ENCODE peak calls at places on chromosome 9, in seven cellular contexts. L is trophoblast cell; P is stimulated activated CD4-positive, alpha-beta T cell treated with anti-CD3 and anti-CD28 coated beads, Interleukin-2, amount 100 ng/mL, for 48 hours; K is SK-N-DZ; C is naive thymus-derived CD8-positive, alpha-beta T cell; X is progenitor cell of endocrine pancreas; A is NCI-H1092 treated with DMSO at 0.1 percent for 48 hours. Y is an unnamed sample.

GRCh38 chr9:37617161-37617560 is 24.8 kb upstream of the TOMM5 start:
- DNase-seq in L (no peak), P (no peak), K (no peak), C (no peak), X (no peak), A (no peak), Y (no peak)

GRCh38 chr9:36738318-36738975 is 165.8 kb downstream of the MELK start:
- DNase-seq in L (no peak), P (no peak), K (no peak), C (no peak), X (no peak), A (no peak), Y (no peak)

GRCh38 chr9:73613092-73613701 is 461.5 kb downstream of the ANXA1 start:
- DNase-seq in L (peak), P (no peak), K (no peak), C (no peak), X (no peak), A (no peak), Y (no peak)

GRCh38 chr9:136584401-136585328 is 38.8 kb upstream of the NOTCH1 start:
- DNase-seq in L (no peak), P (no peak), K (no peak), C (no peak), X (no peak), A (no peak), Y (no peak)

GRCh38 chr9:105127863-105128220 is 116.6 kb upstream of the SLC44A1 start:
- DNase-seq in L (peak), P (peak), K (no peak), C (peak), X (no peak), A (no peak), Y (peak)

GRCh38 chr9:98207606-98208005 is 15.2 kb upstream of the CORO2A start:
- DNase-seq in L (no peak), P (no peak), K (no peak), C (no peak), X (no peak), A (no peak), Y (no peak)

GRCh38 chr9:129202613-129203555 is 24.8 kb upstream of the IER5L start:
- DNase-seq in L (peak), P (peak), K (peak), C (peak), X (peak), A (peak), Y (peak)

GRCh38 chr9:38689678-38690077 is 30.3 kb downstream of the FAM240B start:
- DNase-seq in L (no peak), P (no peak), K (no peak), C (no peak), X (no peak), A (peak), Y (no peak)

GRCh38 chr9:10999646-11000045 is 386.8 kb upstream of the PTPRD start:
- DNase-seq in L (no peak), P (no peak), K (no peak), C (no peak), X (no peak), A (no peak), Y (no peak)

GRCh38 chr9:124037790-124038189 is 26.2 kb downstream of the LHX2 start:
- DNase-seq in L (peak), P (no peak), K (no peak), C (no peak), X (no peak), A (no peak), Y (no peak)

GRCh38 chr9:4760122-4760521 is 19.1 kb upstream of the AK3 start:
- DNase-seq in L (no peak), P (no peak), K (no peak), C (no peak), X (no peak), A (no peak), Y (no peak)

GRCh38 chr9:133853331-133853730 is 115.2 kb upstream of the SARDH start:
- DNase-seq in L (no peak), P (no peak), K (no peak), C (no peak), X (no peak), A (no peak), Y (no peak)

GRCh38 chr9:76206821-76207220 is 187.4 kb downstream of the RFK start:
- DNase-seq in L (no peak), P (no peak), K (no peak), C (no peak), X (no peak), A (no peak), Y (no peak)

GRCh38 chr9:68740561-68740960 is 35.5 kb downstream of the PIP5K1B start:
- DNase-seq in L (no peak), P (no peak), K (no peak), C (no peak), X (no peak), A (no peak), Y (no peak)

GRCh38 chr9:113215142-113215541 is 5.9 kb downstream of the FKBP15 start:
- DNase-seq in L (no peak), P (no peak), K (no peak), C (no peak), X (no peak), A (no peak), Y (no peak)

GRCh38 chr9:69671291-69671903 is 774 bp downstream of the APBA1 start:
- DNase-seq in L (no peak), P (no peak), K (peak), C (no peak), X (no peak), A (no peak), Y (no peak)

GRCh38 chr9:70438341-70438924 is 24.0 kb upstream of the KLF9 start:
- DNase-seq in L (no peak), P (no peak), K (no peak), C (no peak), X (no peak), A (no peak), Y (no peak)

GRCh38 chr9:124450241-124450924 is at the start of gene ADGRD2:
- DNase-seq in L (no peak), P (no peak), K (peak), C (no peak), X (peak), A (peak), Y (no peak)

GRCh38 chr9:32455738-32456137 is 70.3 kb downstream of the RIGI start:
- DNase-seq in L (no peak), P (no peak), K (no peak), C (no peak), X (no peak), A (no peak), Y (no peak)

GRCh38 chr9:34256987-34257585 is 72.0 kb downstream of the KIF24 start:
- DNase-seq in L (no peak), P (no peak), K (no peak), C (peak), X (no peak), A (no peak), Y (no peak)

Y was measured in CD8-positive, alpha-beta memory T cell.